ENCODE peak calls at places on chromosome X, in five cellular contexts. Z is CD8-positive, alpha-beta T cell; S is nephron progenitor cell; N is upper lobe of left lung; I is prostate gland. T is an unnamed sample.
A peak's percentile ranks its signal among the peaks of the same experiment; 100 is the strongest.

GRCh38 chrX:44245730-44246129 is 97.7 kb downstream of the EFHC2 start:
- DNase-seq in N (no peak), Z (peak; percentile 7), S (no peak), I (no peak), T (no peak)

GRCh38 chrX:85326234-85327059 is 53.0 kb downstream of the POF1B start:
- DNase-seq in S (no peak), I (no peak), Z (no peak), N (peak; percentile 30), T (no peak)

GRCh38 chrX:38868941-38869378 is 67.7 kb downstream of the MID1IP1 start:
- DNase-seq in Z (no peak), S (no peak), I (no peak), N (no peak), T (no peak)

GRCh38 chrX:20333672-20334071 is 67.0 kb upstream of the RPS6KA3 start:
- DNase-seq in S (no peak), Z (no peak), I (no peak), N (no peak), T (no peak)

GRCh38 chrX:13360146-13360545 is 40.3 kb upstream of the ATXN3L start:
- DNase-seq in Z (no peak), S (no peak), I (no peak), N (no peak), T (no peak)

GRCh38 chrX:103063918-103064434 is at the start of gene BEX1:
- DNase-seq in I (peak; percentile 6), S (peak; percentile 64), Z (no peak), N (peak; percentile 77), T (no peak)

GRCh38 chrX:73847991-73848390 is 285.0 kb downstream of the CHIC1 start:
- DNase-seq in N (no peak), S (no peak), Z (no peak), I (no peak), T (no peak)

GRCh38 chrX:154046262-154046771 is 26.6 kb upstream of the IRAK1 start:
- DNase-seq in S (no peak), Z (no peak), I (peak; percentile 66), N (no peak), T (no peak)

GRCh38 chrX:15674514-15674898 is 9.9 kb upstream of the CLTRN start:
- DNase-seq in I (peak; percentile 91), N (no peak), Z (no peak), S (peak; percentile 79), T (no peak)

GRCh38 chrX:46636223-46636622 is 62.7 kb downstream of the CHST7 start:
- DNase-seq in Z (no peak), S (no peak), N (no peak), I (no peak), T (no peak)

GRCh38 chrX:13659057-13659456 is 6.1 kb downstream of the TCEANC start:
- DNase-seq in S (no peak), N (no peak), Z (no peak), I (no peak), T (no peak)

GRCh38 chrX:154057790-154058189 is 38.1 kb upstream of the IRAK1 start:
- DNase-seq in S (no peak), I (no peak), N (no peak), Z (no peak), T (no peak)

GRCh38 chrX:150465856-150466775 is 102.3 kb upstream of the MTM1 start:
- DNase-seq in I (no peak), S (no peak), N (no peak), Z (no peak), T (no peak)

GRCh38 chrX:109199726-109200125 is 282.2 kb downstream of the GUCY2F start:
- DNase-seq in N (no peak), I (no peak), S (no peak), Z (no peak), T (no peak)

GRCh38 chrX:130028196-130028595 is 45.8 kb downstream of the BCORL1 start:
- DNase-seq in S (peak; percentile 31), I (peak; percentile 5), Z (peak; percentile 19), N (peak; percentile 89), T (peak; percentile 37)

DNA sequence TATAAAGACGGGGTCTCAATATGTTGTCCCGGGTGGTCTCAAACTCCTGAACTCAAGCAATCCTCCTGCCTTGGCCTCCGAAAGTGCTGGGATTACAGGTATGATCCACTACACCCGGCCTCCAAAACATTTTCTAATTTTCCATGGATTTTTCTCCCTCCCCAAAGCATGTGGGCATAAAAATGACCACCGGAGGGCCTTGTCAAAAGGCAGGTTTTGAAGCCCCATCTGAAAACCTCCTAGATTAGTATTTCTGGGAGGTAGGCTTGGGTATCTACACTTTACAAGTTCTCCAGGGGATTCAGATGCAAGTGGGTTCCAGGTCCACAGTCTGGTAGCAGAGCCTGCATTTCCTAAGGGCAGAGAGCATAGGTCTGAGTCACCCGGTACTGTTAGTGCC is 1.4 kb upstream of the GPR173 start:
- DNase-seq in N (no peak), I (no peak), S (no peak), Z (no peak), T (no peak)
- TF ChIP-seq CTCF in N (no peak), I (no peak), S (peak; percentile 16), Z (no peak), T (no peak)

DNA sequence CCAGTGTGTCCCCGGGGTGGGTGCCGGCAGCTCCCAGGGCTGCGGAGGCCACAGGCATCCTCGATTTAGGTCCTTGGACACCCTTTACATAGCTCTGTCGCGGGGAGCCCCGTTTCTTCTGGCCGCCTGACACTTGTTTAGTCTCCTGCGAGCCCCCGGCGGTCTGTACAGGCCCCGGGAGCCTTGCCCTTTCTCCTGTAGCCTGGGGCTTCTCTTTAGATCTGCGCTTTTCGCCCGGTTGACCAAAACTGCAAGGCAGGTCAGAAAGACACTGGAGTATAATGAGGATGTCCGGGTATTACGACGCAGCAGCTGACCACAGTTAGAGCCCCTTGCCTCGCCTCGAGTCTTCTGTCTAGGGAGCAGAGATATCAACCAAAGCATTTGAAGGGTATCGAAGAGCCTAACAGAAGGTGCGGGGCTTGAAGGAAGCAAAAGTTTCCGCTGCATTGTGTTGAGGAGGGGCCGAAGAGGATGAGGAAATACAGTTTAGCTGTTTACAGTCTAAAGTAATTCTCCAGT is 447 bp downstream of the BRCC3 start:
- DNase-seq in S (peak; percentile 28), Z (no peak), N (no peak), I (no peak), T (no peak)
- TF ChIP-seq CTCF in S (no peak), Z (no peak), N (no peak), I (no peak), T (no peak)

GRCh38 chrX:40573763-40574162 is 7.0 kb upstream of the ATP6AP2 start:
- DNase-seq in N (no peak), I (no peak), Z (no peak), S (no peak), T (no peak)
- TF ChIP-seq CTCF in N (no peak), I (no peak), Z (peak; percentile 31), S (peak; percentile 26), T (no peak)

GRCh38 chrX:107851215-107851614 is 25.5 kb downstream of the MID2 start:
- DNase-seq in I (no peak), S (no peak), N (no peak), Z (no peak), T (no peak)

GRCh38 chrX:107845625-107846024 is 20.0 kb downstream of the MID2 start:
- DNase-seq in Z (no peak), N (no peak), S (no peak), I (no peak), T (no peak)

DNA sequence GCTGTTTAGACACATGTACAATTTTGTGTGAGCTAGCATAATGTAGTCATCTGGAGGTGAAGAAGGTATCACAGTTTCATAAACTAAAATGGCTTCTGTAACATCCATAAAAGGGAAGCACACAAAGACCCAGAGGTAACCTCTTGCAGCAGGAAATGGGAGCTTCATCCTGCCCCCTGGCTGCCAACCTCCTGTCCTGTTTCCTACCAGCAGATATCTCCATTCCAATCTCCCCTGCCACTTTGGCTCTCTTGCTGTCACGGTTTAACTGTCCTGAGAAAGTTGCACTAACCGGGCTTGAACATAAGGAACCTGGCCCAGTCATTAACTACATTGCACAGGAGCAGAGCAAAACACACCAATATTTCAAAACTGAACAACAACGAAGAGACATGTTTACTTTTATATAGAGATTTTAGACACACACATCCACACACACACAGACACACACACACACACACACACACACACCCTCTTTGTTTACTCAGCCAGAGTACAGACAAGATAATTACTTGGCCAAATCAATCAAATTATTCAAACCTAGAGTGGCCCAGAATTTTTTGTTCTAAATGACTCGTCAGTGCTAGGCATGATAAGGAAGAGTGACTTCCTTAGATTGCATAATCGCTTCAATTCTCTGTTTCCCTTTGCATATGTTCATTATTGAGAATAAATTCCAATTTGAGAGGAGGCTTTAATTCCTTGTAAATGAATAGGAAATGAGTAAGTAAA is 24.2 kb downstream of the MID2 start:
- DNase-seq in Z (no peak), I (no peak), S (no peak), N (no peak), T (no peak)
- TF ChIP-seq CTCF in Z (no peak), I (no peak), S (no peak), N (no peak), T (no peak)

DNA sequence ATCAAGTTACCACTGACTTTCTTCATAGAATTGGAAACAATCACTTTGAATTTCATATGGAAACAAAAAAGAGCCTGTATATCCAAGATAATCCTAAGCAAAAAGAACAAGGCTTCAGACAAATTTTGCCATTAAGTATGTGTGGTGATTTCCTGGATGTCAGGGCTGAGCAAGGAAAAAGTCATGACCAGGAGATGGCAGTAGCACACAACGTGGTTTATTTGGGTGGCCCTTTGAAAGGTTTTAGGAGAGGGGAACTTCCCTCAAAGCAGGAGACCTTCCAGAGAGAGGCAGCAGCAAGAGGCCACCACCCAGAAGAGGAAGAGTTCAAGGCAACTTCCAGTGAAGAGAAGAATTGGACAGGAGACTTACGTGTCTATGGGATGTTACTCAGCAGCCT is 18.1 kb upstream of the ZXDB start:
- DNase-seq in Z (no peak), I (no peak), S (peak; percentile 4), N (no peak), T (no peak)
- TF ChIP-seq CTCF in Z (no peak), I (no peak), S (peak; percentile 29), N (no peak), T (no peak)

GRCh38 chrX:106621836-106622235 is 10.1 kb downstream of the RADX start:
- DNase-seq in I (no peak), S (no peak), Z (no peak), N (no peak), T (no peak)

GRCh38 chrX:106615041-106615440 is 3.3 kb downstream of the RADX start:
- DNase-seq in I (no peak), N (no peak), S (no peak), Z (no peak), T (no peak)

DNA sequence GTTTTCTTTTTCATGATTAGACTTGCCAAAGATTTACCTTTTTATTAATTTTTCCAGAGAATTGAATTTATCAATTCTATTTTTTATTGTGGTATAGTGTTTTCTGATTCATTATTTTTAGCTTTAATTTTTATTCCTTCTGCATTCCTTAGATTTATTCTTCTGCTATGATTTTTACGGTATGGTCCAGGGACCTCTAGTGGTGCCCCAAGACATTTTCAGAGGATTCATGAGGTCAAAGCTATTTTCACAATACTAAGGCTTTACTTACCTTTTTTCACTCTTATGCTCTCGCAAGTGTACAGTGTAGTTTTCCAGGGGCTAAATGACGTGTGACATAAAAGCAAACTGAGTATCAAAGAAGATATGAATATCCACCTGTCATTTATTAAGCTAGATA is 8.0 kb downstream of the RADX start:
- DNase-seq in I (no peak), N (no peak), S (no peak), Z (no peak), T (no peak)
- TF ChIP-seq CTCF in I (no peak), N (no peak), S (peak; percentile 16), Z (peak; percentile 30), T (no peak)

GRCh38 chrX:128517691-128518090 is 465.5 kb upstream of the ACTRT1 start:
- DNase-seq in N (no peak), Z (no peak), S (no peak), I (no peak), T (no peak)

GRCh38 chrX:128518508-128518907 is 466.3 kb upstream of the ACTRT1 start:
- DNase-seq in Z (no peak), N (no peak), S (no peak), I (no peak), T (no peak)
- TF ChIP-seq CTCF in Z (no peak), N (no peak), S (peak; percentile 33), I (no peak), T (no peak)